ENCODE peak calls at places on chromosomes 4 and X, in six cellular contexts. E, J, X, W, A and I are unnamed samples.

GRCh38 chrX:119468930-119469635 is 839 bp downstream of the SLC25A5 start:
- DNase-seq in E (peak; percentile 73), J (peak; percentile 49), X (peak; percentile 84), W (peak; percentile 45), A (peak; percentile 35), I (peak; percentile 86)

GRCh38 chrX:106973433-106974149 is 26.4 kb downstream of the MORC4 start:
- DNase-seq in E (no peak), J (no peak), X (no peak), W (peak; percentile 47), A (no peak), I (no peak)

GRCh38 chrX:15384304-15384703 is at the start of gene VEGFD:
- DNase-seq in E (no peak), J (no peak), X (no peak), W (peak; percentile 54), A (no peak), I (no peak)

GRCh38 chr4:98433608-98434198 is 172.5 kb downstream of the RAP1GDS1 start:
- DNase-seq in E (no peak), J (no peak), X (peak; percentile 27), W (no peak), A (no peak), I (no peak)

GRCh38 chr4:2634014-2634413 is 97.6 kb downstream of the FAM193A start:
- DNase-seq in E (no peak), J (no peak), X (no peak), W (no peak), A (no peak), I (no peak)

GRCh38 chr4:145681518-145681917 is 1.6 kb downstream of the C4orf51 start:
- DNase-seq in E (no peak), J (no peak), X (no peak), W (no peak), A (no peak), I (no peak)

GRCh38 chrX:153460826-153461225 is 9.6 kb downstream of the HAUS7 start:
- DNase-seq in E (peak; percentile 53), J (peak; percentile 67), X (peak; percentile 83), W (peak; percentile 15), A (no peak), I (no peak)

GRCh38 chrX:134670241-134670811 is 12.1 kb upstream of the PLAC1 start:
- DNase-seq in E (no peak), J (peak; percentile 78), X (no peak), W (peak; percentile 30), A (no peak), I (peak; percentile 7)

GRCh38 chr4:122346036-122346435 is 32.8 kb upstream of the ADAD1 start:
- DNase-seq in E (no peak), J (no peak), X (no peak), W (no peak), A (no peak), I (no peak)

GRCh38 chr4:75895744-75896314 is 6.4 kb downstream of the PPEF2 start:
- DNase-seq in E (peak; percentile 65), J (peak; percentile 15), X (peak; percentile 50), W (peak; percentile 52), A (no peak), I (no peak)

GRCh38 chr4:51885371-51885770 is 42.4 kb downstream of the DCUN1D4 start:
- DNase-seq in E (peak; percentile 28), J (peak; percentile 13), X (peak; percentile 21), W (peak; percentile 44), A (no peak), I (no peak)

GRCh38 chr4:108081251-108081650 is 87.5 kb downstream of the LEF1 start:
- DNase-seq in E (no peak), J (no peak), X (no peak), W (no peak), A (no peak), I (no peak)

GRCh38 chr4:168900080-168900479 is 110.0 kb downstream of the CBR4 start:
- DNase-seq in E (no peak), J (no peak), X (no peak), W (no peak), A (no peak), I (no peak)

GRCh38 chr4:137949746-137950145 is 292.4 kb downstream of the SLC7A11 start:
- DNase-seq in E (no peak), J (no peak), X (no peak), W (no peak), A (no peak), I (no peak)

GRCh38 chr4:1900087-1900433 is 28.9 kb downstream of the NSD2 start:
- DNase-seq in E (no peak), J (no peak), X (no peak), W (no peak), A (no peak), I (no peak)

GRCh38 chr4:181364504-181364903 is 878.7 kb upstream of the TENM3 start:
- DNase-seq in E (no peak), J (no peak), X (no peak), W (no peak), A (no peak), I (no peak)

GRCh38 chrX:24339911-24340310 is 20.5 kb upstream of the SUPT20HL1 start:
- DNase-seq in E (no peak), J (no peak), X (no peak), W (no peak), A (no peak), I (no peak)

GRCh38 chr4:6892909-6893202 is 16.8 kb upstream of the TBC1D14 start:
- DNase-seq in E (no peak), J (no peak), X (no peak), W (no peak), A (no peak), I (no peak)

GRCh38 chr4:116001291-116001690 is 887.9 kb upstream of the NDST4 start:
- DNase-seq in E (no peak), J (no peak), X (no peak), W (no peak), A (no peak), I (no peak)

GRCh38 chr4:47566975-47567374 is 81.9 kb downstream of the ATP10D start:
- DNase-seq in E (no peak), J (no peak), X (no peak), W (no peak), A (no peak), I (no peak)

GRCh38 chr4:61734409-61734808 is 534.3 kb downstream of the ADGRL3 start:
- DNase-seq in E (no peak), J (no peak), X (no peak), W (no peak), A (no peak), I (no peak)

GRCh38 chr4:139207873-139208403 is 30.9 kb upstream of the ELF2 start:
- DNase-seq in E (no peak), J (no peak), X (no peak), W (no peak), A (no peak), I (no peak)

GRCh38 chr4:36786519-36786918 is 458.0 kb upstream of the NWD2 start:
- DNase-seq in E (no peak), J (no peak), X (no peak), W (no peak), A (no peak), I (no peak)

GRCh38 chr4:38086515-38087226 is 126.5 kb downstream of the PTTG2 start:
- DNase-seq in E (no peak), J (no peak), X (no peak), W (no peak), A (no peak), I (no peak)

GRCh38 chrX:2183193-2183725 is 317.5 kb downstream of the DHRSX start:
- DNase-seq in E (no peak), J (peak; percentile 56), X (no peak), W (no peak), A (no peak), I (peak; percentile 51)

GRCh38 chrX:9339603-9340569 is 125.0 kb upstream of the TBL1X start:
- DNase-seq in E (no peak), J (no peak), X (no peak), W (no peak), A (no peak), I (no peak)
- TF ChIP-seq CHD2 in E (no peak), J (no peak), X (no peak), W (no peak), A (no peak), I (no peak)

GRCh38 chr4:113109106-113109740 is 59.8 kb downstream of the ANK2 start:
- DNase-seq in E (no peak), J (no peak), X (no peak), W (peak; percentile 46), A (no peak), I (no peak)
- TF ChIP-seq CHD2 in E (no peak), J (no peak), X (no peak), W (no peak), A (no peak), I (no peak)

GRCh38 chr4:105059337-105059736 is 87.3 kb upstream of the TET2 start:
- DNase-seq in E (no peak), J (no peak), X (no peak), W (no peak), A (peak; percentile 90), I (no peak)

GRCh38 chr4:105058177-105058812 is 88.4 kb upstream of the TET2 start:
- DNase-seq in E (no peak), J (no peak), X (no peak), W (no peak), A (peak; percentile 58), I (no peak)

GRCh38 chr4:105060628-105061027 is 86.0 kb upstream of the TET2 start:
- DNase-seq in E (no peak), J (no peak), X (no peak), W (no peak), A (peak; percentile 98), I (no peak)

GRCh38 chr4:105061720-105062119 is 85.0 kb upstream of the TET2 start:
- DNase-seq in E (no peak), J (no peak), X (no peak), W (no peak), A (no peak), I (no peak)

GRCh38 chr4:105061136-105061696 is 85.5 kb upstream of the TET2 start:
- DNase-seq in E (no peak), J (no peak), X (no peak), W (peak; percentile 2), A (peak; percentile 85), I (no peak)
- TF ChIP-seq CHD2 in E (no peak), J (no peak), X (no peak), W (no peak), A (no peak), I (no peak)

GRCh38 chr4:53702334-53703266 is 111.3 kb upstream of the LNX1 start:
- DNase-seq in E (no peak), J (peak; percentile 10), X (peak; percentile 84), W (peak; percentile 63), A (peak; percentile 88), I (no peak)
- TF ChIP-seq CHD2 in E (no peak), J (no peak), X (peak; percentile 40), W (no peak), A (peak; percentile 2), I (no peak)

GRCh38 chrX:3504916-3505315 is 158.5 kb upstream of the MXRA5 start:
- DNase-seq in E (no peak), J (no peak), X (no peak), W (no peak), A (no peak), I (no peak)

GRCh38 chrX:3501833-3502535 is 155.5 kb upstream of the MXRA5 start:
- DNase-seq in E (no peak), J (no peak), X (no peak), W (no peak), A (no peak), I (no peak)
- TF ChIP-seq CHD2 in E (no peak), J (no peak), X (no peak), W (no peak), A (no peak), I (no peak)